ENCODE peak calls at places on chromosomes 3 and 15, in seven cellular contexts. One of them, this sample, is unnamed.

GRCh38 chr3:151168269-151169094 is 34.5 kb downstream of the GPR171 start:
- DNase-seq in lung: peak
- DNase-seq in GM06990: no peak
- DNase-seq in omental fat pad: peak
- DNase-seq in fibroblast of pulmonary artery: peak
- DNase-seq in suprapubic skin: no peak
- DNase-seq in progenitor cell of endocrine pancreas: peak
- DNase-seq in this sample: no peak

GRCh38 chr3:185585523-185585861 is 603 bp upstream of the SENP2 start:
- DNase-seq in GM06990: no peak
- DNase-seq in progenitor cell of endocrine pancreas: no peak
- DNase-seq in omental fat pad: no peak
- DNase-seq in fibroblast of pulmonary artery: peak
- DNase-seq in suprapubic skin: no peak
- DNase-seq in lung: no peak
- DNase-seq in this sample: no peak

GRCh38 chr3:66354001-66354400 is 133.2 kb downstream of the SLC25A26 start:
- DNase-seq in fibroblast of pulmonary artery: no peak
- DNase-seq in lung: no peak
- DNase-seq in omental fat pad: no peak
- DNase-seq in GM06990: no peak
- DNase-seq in suprapubic skin: no peak
- DNase-seq in progenitor cell of endocrine pancreas: no peak
- DNase-seq in this sample: no peak

GRCh38 chr15:84907731-84908130 is 23.3 kb downstream of the SLC28A1 start:
- DNase-seq in progenitor cell of endocrine pancreas: no peak
- DNase-seq in lung: no peak
- DNase-seq in GM06990: no peak
- DNase-seq in suprapubic skin: no peak
- DNase-seq in fibroblast of pulmonary artery: no peak
- DNase-seq in omental fat pad: no peak
- DNase-seq in this sample: no peak

GRCh38 chr15:96553931-96554330 is 223.4 kb downstream of the NR2F2 start:
- DNase-seq in GM06990: no peak
- DNase-seq in progenitor cell of endocrine pancreas: no peak
- DNase-seq in suprapubic skin: no peak
- DNase-seq in omental fat pad: no peak
- DNase-seq in fibroblast of pulmonary artery: no peak
- DNase-seq in lung: no peak
- DNase-seq in this sample: no peak

GRCh38 chr3:191066669-191067068 is 132.4 kb upstream of the OSTN start:
- DNase-seq in GM06990: peak
- DNase-seq in progenitor cell of endocrine pancreas: no peak
- DNase-seq in omental fat pad: no peak
- DNase-seq in lung: no peak
- DNase-seq in fibroblast of pulmonary artery: peak
- DNase-seq in suprapubic skin: no peak
- DNase-seq in this sample: no peak

GRCh38 chr15:98689431-98689861 is 41.1 kb downstream of the IGF1R start:
- DNase-seq in omental fat pad: no peak
- DNase-seq in GM06990: no peak
- DNase-seq in fibroblast of pulmonary artery: peak
- DNase-seq in lung: no peak
- DNase-seq in suprapubic skin: no peak
- DNase-seq in progenitor cell of endocrine pancreas: no peak
- DNase-seq in this sample: no peak

GRCh38 chr15:58462547-58462946 is 30.8 kb downstream of the LIPC start:
- DNase-seq in GM06990: no peak
- DNase-seq in progenitor cell of endocrine pancreas: no peak
- DNase-seq in lung: peak
- DNase-seq in omental fat pad: no peak
- DNase-seq in suprapubic skin: no peak
- DNase-seq in fibroblast of pulmonary artery: no peak
- DNase-seq in this sample: no peak

GRCh38 chr3:152396867-152397266 is 128.1 kb downstream of the MBNL1 start:
- DNase-seq in omental fat pad: no peak
- DNase-seq in fibroblast of pulmonary artery: peak
- DNase-seq in GM06990: no peak
- DNase-seq in suprapubic skin: no peak
- DNase-seq in lung: no peak
- DNase-seq in progenitor cell of endocrine pancreas: no peak
- DNase-seq in this sample: no peak

GRCh38 chr3:168620854-168621253 is 525.1 kb upstream of the GOLIM4 start:
- DNase-seq in omental fat pad: no peak
- DNase-seq in GM06990: no peak
- DNase-seq in fibroblast of pulmonary artery: peak
- DNase-seq in suprapubic skin: no peak
- DNase-seq in progenitor cell of endocrine pancreas: peak
- DNase-seq in lung: no peak
- DNase-seq in this sample: no peak

GRCh38 chr3:42733501-42734262 is 31.1 kb upstream of the HHATL start:
- DNase-seq in progenitor cell of endocrine pancreas: no peak
- DNase-seq in lung: no peak
- DNase-seq in GM06990: no peak
- DNase-seq in suprapubic skin: peak
- DNase-seq in omental fat pad: no peak
- DNase-seq in fibroblast of pulmonary artery: no peak
- DNase-seq in this sample: no peak

GRCh38 chr3:58116161-58116955 is 94.4 kb downstream of the DNASE1L3 start:
- DNase-seq in omental fat pad: no peak
- DNase-seq in progenitor cell of endocrine pancreas: no peak
- DNase-seq in fibroblast of pulmonary artery: no peak
- DNase-seq in lung: no peak
- DNase-seq in suprapubic skin: no peak
- DNase-seq in GM06990: peak
- DNase-seq in this sample: no peak

GRCh38 chr3:187165144-187165543 is 25.8 kb upstream of the RPL39L start:
- DNase-seq in fibroblast of pulmonary artery: peak
- DNase-seq in GM06990: no peak
- DNase-seq in suprapubic skin: no peak
- DNase-seq in omental fat pad: no peak
- DNase-seq in lung: no peak
- DNase-seq in progenitor cell of endocrine pancreas: peak
- DNase-seq in this sample: no peak

GRCh38 chr3:155227141-155227540 is 66.3 kb downstream of the STRIT1 start:
- DNase-seq in progenitor cell of endocrine pancreas: no peak
- DNase-seq in omental fat pad: no peak
- DNase-seq in fibroblast of pulmonary artery: no peak
- DNase-seq in lung: no peak
- DNase-seq in GM06990: no peak
- DNase-seq in suprapubic skin: no peak
- DNase-seq in this sample: no peak
- TF ChIP-seq CTCF in progenitor cell of endocrine pancreas: no peak
- TF ChIP-seq CTCF in omental fat pad: no peak
- TF ChIP-seq CTCF in fibroblast of pulmonary artery: no peak
- TF ChIP-seq CTCF in lung: no peak
- TF ChIP-seq CTCF in GM06990: no peak
- TF ChIP-seq CTCF in suprapubic skin: no peak
- TF ChIP-seq CTCF in this sample: no peak

GRCh38 chr15:74841761-74842385 is 1.1 kb downstream of the ULK3 start:
- DNase-seq in suprapubic skin: no peak
- DNase-seq in lung: no peak
- DNase-seq in fibroblast of pulmonary artery: no peak
- DNase-seq in progenitor cell of endocrine pancreas: no peak
- DNase-seq in GM06990: no peak
- DNase-seq in omental fat pad: no peak
- DNase-seq in this sample: no peak

GRCh38 chr15:74840851-74841760 is 1.9 kb downstream of the ULK3 start:
- DNase-seq in GM06990: no peak
- DNase-seq in progenitor cell of endocrine pancreas: no peak
- DNase-seq in fibroblast of pulmonary artery: no peak
- DNase-seq in omental fat pad: no peak
- DNase-seq in lung: no peak
- DNase-seq in suprapubic skin: no peak
- DNase-seq in this sample: no peak

GRCh38 chr15:74838746-74839525 is 4.0 kb downstream of the ULK3 start:
- DNase-seq in GM06990: no peak
- DNase-seq in omental fat pad: no peak
- DNase-seq in progenitor cell of endocrine pancreas: no peak
- DNase-seq in suprapubic skin: no peak
- DNase-seq in fibroblast of pulmonary artery: no peak
- DNase-seq in lung: no peak
- DNase-seq in this sample: no peak

GRCh38 chr15:74838117-74838516 is 4.8 kb downstream of the ULK3 start:
- DNase-seq in suprapubic skin: no peak
- DNase-seq in lung: no peak
- DNase-seq in fibroblast of pulmonary artery: no peak
- DNase-seq in progenitor cell of endocrine pancreas: no peak
- DNase-seq in GM06990: no peak
- DNase-seq in omental fat pad: no peak
- DNase-seq in this sample: no peak

GRCh38 chr15:74839526-74840395 is 3.2 kb downstream of the ULK3 start:
- DNase-seq in GM06990: no peak
- DNase-seq in progenitor cell of endocrine pancreas: no peak
- DNase-seq in suprapubic skin: no peak
- DNase-seq in lung: no peak
- DNase-seq in omental fat pad: no peak
- DNase-seq in fibroblast of pulmonary artery: no peak
- DNase-seq in this sample: no peak
- TF ChIP-seq CTCF in GM06990: peak
- TF ChIP-seq CTCF in progenitor cell of endocrine pancreas: no peak
- TF ChIP-seq CTCF in suprapubic skin: no peak
- TF ChIP-seq CTCF in lung: no peak
- TF ChIP-seq CTCF in omental fat pad: no peak
- TF ChIP-seq CTCF in fibroblast of pulmonary artery: no peak
- TF ChIP-seq CTCF in this sample: no peak

DNA sequence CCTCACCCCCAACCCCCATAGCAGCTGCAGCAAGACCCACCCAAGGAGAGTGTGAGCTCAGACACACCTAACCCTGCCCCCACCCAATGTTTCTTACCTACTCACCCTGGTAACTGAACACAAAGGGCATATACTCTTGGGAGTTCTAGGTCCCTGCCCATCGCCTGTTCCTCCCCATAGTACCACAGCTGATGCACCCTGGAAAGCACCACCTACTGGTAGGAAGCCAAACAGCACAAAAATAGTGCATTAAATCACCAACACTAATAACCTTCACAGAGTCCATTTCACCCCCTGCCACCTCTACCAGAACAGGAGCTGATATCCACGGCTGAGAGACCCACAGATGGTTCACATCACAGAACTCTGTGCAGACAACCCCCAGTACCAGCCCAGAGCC is 245.2 kb downstream of the EFHB start:
- DNase-seq in lung: no peak
- DNase-seq in fibroblast of pulmonary artery: no peak
- DNase-seq in suprapubic skin: no peak
- DNase-seq in progenitor cell of endocrine pancreas: no peak
- DNase-seq in GM06990: no peak
- DNase-seq in omental fat pad: no peak
- DNase-seq in this sample: no peak
- TF ChIP-seq CTCF in lung: no peak
- TF ChIP-seq CTCF in fibroblast of pulmonary artery: no peak
- TF ChIP-seq CTCF in suprapubic skin: no peak
- TF ChIP-seq CTCF in progenitor cell of endocrine pancreas: no peak
- TF ChIP-seq CTCF in GM06990: peak
- TF ChIP-seq CTCF in omental fat pad: no peak
- TF ChIP-seq CTCF in this sample: no peak

GRCh38 chr3:70990723-70991122 is 592.8 kb downstream of the FOXP1 start:
- DNase-seq in fibroblast of pulmonary artery: no peak
- DNase-seq in progenitor cell of endocrine pancreas: no peak
- DNase-seq in GM06990: no peak
- DNase-seq in suprapubic skin: no peak
- DNase-seq in omental fat pad: no peak
- DNase-seq in lung: no peak
- DNase-seq in this sample: no peak
- TF ChIP-seq CTCF in fibroblast of pulmonary artery: no peak
- TF ChIP-seq CTCF in progenitor cell of endocrine pancreas: no peak
- TF ChIP-seq CTCF in GM06990: no peak
- TF ChIP-seq CTCF in suprapubic skin: no peak
- TF ChIP-seq CTCF in omental fat pad: no peak
- TF ChIP-seq CTCF in lung: no peak
- TF ChIP-seq CTCF in this sample: no peak

DNA sequence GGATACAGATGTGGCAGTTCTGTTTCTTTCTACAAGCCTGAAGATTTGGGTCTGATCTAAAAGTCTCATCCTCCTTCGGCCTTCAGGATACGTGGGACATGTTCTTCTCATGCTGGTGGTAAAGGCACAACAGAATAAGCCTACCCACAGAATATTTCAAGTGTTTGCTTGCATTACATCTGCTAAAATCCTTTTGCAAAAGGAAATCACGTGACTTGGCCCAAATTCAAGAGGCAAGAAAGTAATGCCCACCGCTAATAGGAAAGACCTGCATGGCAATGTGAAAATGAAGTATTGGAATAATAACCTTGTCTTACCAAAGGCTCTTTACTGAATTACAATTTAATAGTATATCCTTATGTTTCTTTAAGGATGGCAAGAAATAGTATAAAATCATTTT is 439.9 kb upstream of the TGFBR2 start:
- DNase-seq in GM06990: no peak
- DNase-seq in progenitor cell of endocrine pancreas: no peak
- DNase-seq in omental fat pad: no peak
- DNase-seq in lung: no peak
- DNase-seq in suprapubic skin: no peak
- DNase-seq in fibroblast of pulmonary artery: no peak
- DNase-seq in this sample: no peak
- TF ChIP-seq CTCF in GM06990: no peak
- TF ChIP-seq CTCF in progenitor cell of endocrine pancreas: no peak
- TF ChIP-seq CTCF in omental fat pad: no peak
- TF ChIP-seq CTCF in lung: no peak
- TF ChIP-seq CTCF in suprapubic skin: no peak
- TF ChIP-seq CTCF in fibroblast of pulmonary artery: no peak
- TF ChIP-seq CTCF in this sample: no peak

GRCh38 chr15:51132384-51133139 is 37.9 kb upstream of the TNFAIP8L3 start:
- DNase-seq in progenitor cell of endocrine pancreas: no peak
- DNase-seq in GM06990: no peak
- DNase-seq in suprapubic skin: no peak
- DNase-seq in fibroblast of pulmonary artery: peak
- DNase-seq in omental fat pad: no peak
- DNase-seq in lung: no peak
- DNase-seq in this sample: no peak

GRCh38 chr15:51134416-51135199 is 39.9 kb upstream of the TNFAIP8L3 start:
- DNase-seq in omental fat pad: no peak
- DNase-seq in GM06990: no peak
- DNase-seq in lung: no peak
- DNase-seq in progenitor cell of endocrine pancreas: no peak
- DNase-seq in fibroblast of pulmonary artery: peak
- DNase-seq in suprapubic skin: no peak
- DNase-seq in this sample: no peak

GRCh38 chr15:51131596-51132290 is 37.0 kb upstream of the TNFAIP8L3 start:
- DNase-seq in fibroblast of pulmonary artery: peak
- DNase-seq in progenitor cell of endocrine pancreas: no peak
- DNase-seq in GM06990: no peak
- DNase-seq in omental fat pad: no peak
- DNase-seq in suprapubic skin: no peak
- DNase-seq in lung: no peak
- DNase-seq in this sample: no peak

GRCh38 chr15:51135276-51135675 is 40.6 kb upstream of the TNFAIP8L3 start:
- DNase-seq in GM06990: no peak
- DNase-seq in omental fat pad: no peak
- DNase-seq in suprapubic skin: no peak
- DNase-seq in fibroblast of pulmonary artery: no peak
- DNase-seq in progenitor cell of endocrine pancreas: no peak
- DNase-seq in lung: no peak
- DNase-seq in this sample: no peak

DNA sequence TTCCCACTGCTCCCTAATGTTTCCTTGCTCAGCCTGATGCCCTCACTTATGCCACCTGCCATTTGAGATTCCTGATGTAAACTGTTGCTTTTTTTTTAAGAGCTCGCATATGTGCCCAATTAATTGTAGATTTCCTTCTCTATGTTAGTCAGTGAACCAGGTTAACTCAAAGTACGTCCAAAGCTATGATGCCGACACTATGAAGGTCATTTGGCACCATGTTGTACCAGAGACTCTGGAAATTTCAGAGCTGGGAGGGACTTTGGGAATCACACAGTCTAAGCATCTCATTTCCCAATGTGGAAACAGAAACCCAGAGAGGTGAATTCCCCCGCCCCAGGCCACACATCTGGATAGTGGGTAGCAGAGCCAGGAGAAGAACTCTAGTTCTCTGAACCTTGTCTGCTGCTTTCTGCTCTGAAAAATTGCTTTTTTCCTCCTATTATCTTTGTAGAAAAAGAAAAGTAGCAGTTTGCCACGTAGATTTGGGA is 38.5 kb upstream of the TNFAIP8L3 start:
- DNase-seq in GM06990: no peak
- DNase-seq in suprapubic skin: no peak
- DNase-seq in omental fat pad: no peak
- DNase-seq in fibroblast of pulmonary artery: no peak
- DNase-seq in progenitor cell of endocrine pancreas: no peak
- DNase-seq in lung: no peak
- DNase-seq in this sample: no peak
- TF ChIP-seq CTCF in GM06990: no peak
- TF ChIP-seq CTCF in suprapubic skin: no peak
- TF ChIP-seq CTCF in omental fat pad: no peak
- TF ChIP-seq CTCF in fibroblast of pulmonary artery: no peak
- TF ChIP-seq CTCF in progenitor cell of endocrine pancreas: no peak
- TF ChIP-seq CTCF in lung: no peak
- TF ChIP-seq CTCF in this sample: no peak

This sample was measured in vagina.